ENCODE peak calls at places on chromosomes 16 and 17, in five cellular contexts. S, H, L, W and Q are unnamed samples. For H3K4me1, the result is how much of the 10 kb centered on the place peaks cover.

GRCh38 chr16:79172306-79172705 is 428.2 kb downstream of the MAF start:
- DNase-seq in S (no peak), H (no peak), L (no peak), W (no peak), Q (no peak)

GRCh38 chr17:5557485-5557884 is 26.8 kb downstream of the NLRP1 start:
- DNase-seq in S (no peak), H (no peak), L (no peak), W (peak), Q (peak)

GRCh38 chr16:56776562-56776961 is 46.6 kb downstream of the NUP93 start:
- DNase-seq in S (no peak), H (no peak), L (no peak), W (no peak), Q (no peak)

GRCh38 chr17:46044286-46044928 is 45.4 kb downstream of the STH start:
- DNase-seq in S (no peak), H (no peak), L (peak), W (peak), Q (peak)

GRCh38 chr16:19084879-19085278 is 17.5 kb downstream of the COQ7 start:
- DNase-seq in S (no peak), H (no peak), L (no peak), W (no peak), Q (no peak)

GRCh38 chr17:76408037-76408849 is 23.8 kb downstream of the SPHK1 start:
- DNase-seq in S (no peak), H (no peak), L (peak), W (peak), Q (peak)

GRCh38 chr16:57541754-57542435 is 548 bp upstream of the ADGRG5 start:
- DNase-seq in S (no peak), H (peak), L (no peak), W (peak), Q (no peak)

GRCh38 chr16:4273858-4274291 is 1.1 kb upstream of the TFAP4 start:
- DNase-seq in S (no peak), H (peak), L (peak), W (peak), Q (peak)

GRCh38 chr16:85981826-85982562 is 83.0 kb downstream of the IRF8 start:
- DNase-seq in S (no peak), H (peak), L (peak), W (no peak), Q (no peak)

GRCh38 chr17:70084476-70084875 is 9.5 kb downstream of the KCNJ16 start:
- DNase-seq in S (no peak), H (no peak), L (peak), W (no peak), Q (peak)

GRCh38 chr16:57892041-57892440 is 78.9 kb downstream of the CNGB1 start:
- DNase-seq in S (no peak), H (no peak), L (no peak), W (no peak), Q (peak)

GRCh38 chr17:2068101-2068518 is 13.2 kb downstream of the HIC1 start:
- DNase-seq in S (no peak), H (no peak), L (no peak), W (no peak), Q (peak)

GRCh38 chr17:44881145-44881544 is 18.1 kb downstream of the EFTUD2 start:
- DNase-seq in S (no peak), H (no peak), L (no peak), W (no peak), Q (no peak)

GRCh38 chr16:1771864-1772361 is 570 bp upstream of the NME3 start:
- DNase-seq in S (no peak), H (no peak), L (peak), W (no peak), Q (peak)

GRCh38 chr16:78024159-78024558 is 1.8 kb downstream of the CLEC3A start:
- DNase-seq in S (no peak), H (no peak), L (no peak), W (no peak), Q (no peak)

GRCh38 chr16:72471317-72471716 is 299.4 kb upstream of the PMFBP1 start:
- DNase-seq in S (no peak), H (no peak), L (no peak), W (no peak), Q (no peak)

GRCh38 chr17:35849469-35850348 is 19.0 kb downstream of the HEATR9 start:
- DNase-seq in S (no peak), H (no peak), L (peak), W (peak), Q (peak)

GRCh38 chr17:266701-267656 is 85.5 kb upstream of the DOC2B start:
- DNase-seq in S (no peak), H (peak), L (peak), W (peak), Q (no peak)

GRCh38 chr16:64952177-64952576 is 169.7 kb downstream of the CDH11 start:
- DNase-seq in S (no peak), H (no peak), L (no peak), W (no peak), Q (peak)

GRCh38 chr17:55433029-55433628 is 11.5 kb upstream of the MMD start:
- DNase-seq in S (no peak), H (no peak), L (no peak), W (no peak), Q (no peak)

GRCh38 chr16:80718480-80719220 is 85.7 kb downstream of the CDYL2 start:
- DNase-seq in S (no peak), H (peak), L (peak), W (no peak), Q (no peak)

GRCh38 chr17:47119746-47120520 is 69.2 kb downstream of the CDC27 start:
- DNase-seq in S (no peak), H (no peak), L (no peak), W (no peak), Q (peak)

GRCh38 chr16:68423771-68424170 is 24.5 kb downstream of the SMPD3 start:
- DNase-seq in S (no peak), H (no peak), L (no peak), W (no peak), Q (no peak)

GRCh38 chr16:68421076-68421475 is 27.2 kb downstream of the SMPD3 start:
- DNase-seq in S (no peak), H (no peak), L (no peak), W (no peak), Q (no peak)

GRCh38 chr16:68417711-68418301 is 30.5 kb downstream of the SMPD3 start:
- DNase-seq in S (no peak), H (no peak), L (no peak), W (peak), Q (no peak)

GRCh38 chr16:68422396-68422964 is 25.8 kb downstream of the SMPD3 start:
- DNase-seq in S (no peak), H (no peak), L (no peak), W (no peak), Q (no peak)

GRCh38 chr16:68420366-68420765 is 27.9 kb downstream of the SMPD3 start:
- DNase-seq in S (no peak), H (no peak), L (no peak), W (no peak), Q (no peak)
- H3K4me1 ChIP-seq in S (under half), H (under half), L (under half), W (under half), Q (under half)

GRCh38 chr17:57294075-57294474 is 37.8 kb downstream of the MSI2 start:
- DNase-seq in S (no peak), H (no peak), L (no peak), W (no peak), Q (no peak)
- H3K4me1 ChIP-seq in S (under half), H (under half), L (under half), W (under half), Q (under half)

GRCh38 chr17:81054308-81054707 is 19.4 kb downstream of the BAIAP2 start:
- DNase-seq in S (no peak), H (no peak), L (no peak), W (no peak), Q (no peak)
- H3K4me1 ChIP-seq in S (under half), H (under half), L (under half), W (under half), Q (under half)

GRCh38 chr17:21742326-21742725 is 50.0 kb downstream of the KCNJ18 start:
- DNase-seq in S (no peak), H (no peak), L (no peak), W (no peak), Q (no peak)
- H3K4me1 ChIP-seq in S (under half), H (under half), L (under half), W (under half), Q (under half)

DNA sequence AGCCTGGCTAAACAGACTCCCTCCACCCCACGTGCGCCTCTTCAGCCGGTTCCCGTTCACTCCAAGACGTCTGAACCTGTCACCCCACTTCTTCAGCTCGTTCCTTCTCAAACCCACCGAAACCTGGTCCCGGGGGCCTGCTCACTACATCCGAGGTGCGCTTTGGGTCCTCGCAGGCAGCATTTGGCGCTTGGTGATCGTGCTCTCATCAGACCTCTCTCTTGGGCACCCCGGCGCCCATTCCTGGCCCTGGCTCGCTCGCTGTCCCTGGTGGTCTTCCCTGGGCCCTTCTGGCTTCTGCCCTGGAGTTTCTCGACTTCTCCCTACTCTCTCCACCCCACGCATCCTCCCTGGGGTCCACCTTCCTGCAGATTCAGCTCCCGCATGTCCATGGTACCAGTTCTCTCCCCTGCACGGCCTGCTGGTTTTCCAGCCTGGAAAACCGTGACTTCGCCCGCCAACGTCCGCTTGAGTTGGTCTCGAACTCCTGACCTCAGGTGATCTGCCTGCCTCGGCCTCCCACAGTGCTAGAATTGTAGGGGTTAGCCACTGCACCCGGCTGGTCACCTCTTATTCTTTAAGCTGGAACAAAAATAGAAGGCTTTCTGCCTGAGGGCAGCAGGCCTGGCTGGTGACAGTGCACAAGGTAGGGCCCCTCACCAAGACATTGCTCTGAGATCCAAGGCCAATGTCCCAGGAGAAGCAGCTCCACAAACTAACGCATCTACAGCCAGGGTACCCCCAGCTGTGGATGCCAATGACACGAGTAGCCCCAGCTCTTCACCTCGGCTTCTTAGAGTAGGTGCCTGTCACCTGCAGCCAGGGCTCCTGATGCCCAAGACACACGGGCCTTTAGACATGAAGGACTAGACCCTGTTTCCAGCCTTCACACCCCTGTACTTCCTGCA is 1.0 kb upstream of the MEAK7 start:
- DNase-seq in S (no peak), H (no peak), L (peak), W (peak), Q (no peak)
- H3K4me1 ChIP-seq in S (under half), H (under half), L (under half), W (under half), Q (under half)

GRCh38 chr16:70697601-70698170 is 11.8 kb upstream of the MTSS2 start:
- DNase-seq in S (no peak), H (no peak), L (no peak), W (no peak), Q (peak)

GRCh38 chr16:70694517-70695218 is 8.8 kb upstream of the MTSS2 start:
- DNase-seq in S (no peak), H (no peak), L (no peak), W (no peak), Q (no peak)

GRCh38 chr16:70696952-70697600 is 11.2 kb upstream of the MTSS2 start:
- DNase-seq in S (no peak), H (no peak), L (no peak), W (no peak), Q (no peak)

GRCh38 chr16:70695351-70696070 is 9.7 kb upstream of the MTSS2 start:
- DNase-seq in S (no peak), H (no peak), L (peak), W (no peak), Q (peak)

DNA sequence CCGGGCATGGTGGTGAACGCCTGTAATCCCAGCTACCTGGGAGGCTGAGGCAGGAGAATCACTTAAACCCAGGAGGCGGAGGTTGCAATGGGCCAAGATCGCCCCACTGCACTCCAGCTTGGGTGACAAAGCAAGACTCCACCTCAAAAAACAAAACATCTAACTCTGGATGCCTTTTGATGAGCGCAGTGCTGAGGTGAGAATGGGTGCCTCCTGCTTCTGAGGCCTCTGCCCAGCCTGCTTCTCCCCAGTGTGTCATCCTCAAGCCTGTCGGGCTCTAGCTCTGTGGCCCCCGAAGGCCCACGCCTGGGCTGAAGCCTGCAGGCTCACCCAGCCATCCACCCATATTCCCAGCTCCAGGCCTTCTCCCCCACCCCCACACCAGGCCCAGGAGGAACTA is 10.5 kb upstream of the MTSS2 start:
- DNase-seq in S (no peak), H (no peak), L (no peak), W (no peak), Q (no peak)
- H3K4me1 ChIP-seq in S (half or more), H (under half), L (under half), W (under half), Q (half or more)

DNA sequence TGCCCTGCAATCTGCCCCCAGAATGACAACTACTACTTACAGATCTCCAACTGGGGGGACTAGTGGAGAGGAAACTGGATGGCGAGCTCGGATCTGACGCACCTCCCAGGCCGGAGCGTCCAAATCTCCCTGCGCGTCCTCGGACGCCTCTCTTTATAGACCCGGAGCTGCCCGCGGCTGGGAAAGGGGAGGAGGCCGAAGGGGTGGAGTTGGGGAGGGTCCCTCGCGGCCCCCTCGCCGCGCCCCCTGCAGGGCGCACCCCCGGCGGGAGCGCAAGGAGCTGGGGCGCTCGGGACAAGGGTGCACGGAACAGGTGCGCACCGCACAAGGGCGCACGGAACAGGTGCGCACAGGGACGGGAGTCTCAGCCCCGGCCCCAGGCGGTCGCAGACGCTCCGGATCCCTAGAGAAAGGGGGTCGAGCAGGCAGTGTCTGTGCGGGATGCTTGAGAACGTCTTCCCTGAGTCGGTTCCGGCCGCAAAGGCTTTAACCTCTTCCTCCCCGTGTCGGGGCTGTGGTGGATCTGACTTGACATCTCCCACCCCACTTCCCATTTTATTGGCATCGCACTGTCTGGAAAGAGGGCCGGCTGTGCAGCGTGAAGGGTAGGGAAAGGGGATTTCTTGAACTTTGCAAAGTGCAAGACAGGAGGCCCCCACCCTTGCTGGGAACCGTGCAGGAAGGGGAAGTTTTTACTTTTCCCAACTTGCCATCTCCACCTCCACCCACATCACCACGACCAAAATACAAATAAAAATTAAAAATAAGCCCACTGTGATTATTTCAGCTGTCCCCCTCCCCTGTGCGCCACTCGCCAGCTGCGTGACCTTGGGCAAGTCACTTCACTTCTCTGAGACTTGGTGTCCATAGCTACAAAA is at the start of gene MYH11:
- DNase-seq in S (no peak), H (no peak), L (peak), W (no peak), Q (peak)
- H3K4me1 ChIP-seq in S (under half), H (under half), L (under half), W (under half), Q (under half)

DNA sequence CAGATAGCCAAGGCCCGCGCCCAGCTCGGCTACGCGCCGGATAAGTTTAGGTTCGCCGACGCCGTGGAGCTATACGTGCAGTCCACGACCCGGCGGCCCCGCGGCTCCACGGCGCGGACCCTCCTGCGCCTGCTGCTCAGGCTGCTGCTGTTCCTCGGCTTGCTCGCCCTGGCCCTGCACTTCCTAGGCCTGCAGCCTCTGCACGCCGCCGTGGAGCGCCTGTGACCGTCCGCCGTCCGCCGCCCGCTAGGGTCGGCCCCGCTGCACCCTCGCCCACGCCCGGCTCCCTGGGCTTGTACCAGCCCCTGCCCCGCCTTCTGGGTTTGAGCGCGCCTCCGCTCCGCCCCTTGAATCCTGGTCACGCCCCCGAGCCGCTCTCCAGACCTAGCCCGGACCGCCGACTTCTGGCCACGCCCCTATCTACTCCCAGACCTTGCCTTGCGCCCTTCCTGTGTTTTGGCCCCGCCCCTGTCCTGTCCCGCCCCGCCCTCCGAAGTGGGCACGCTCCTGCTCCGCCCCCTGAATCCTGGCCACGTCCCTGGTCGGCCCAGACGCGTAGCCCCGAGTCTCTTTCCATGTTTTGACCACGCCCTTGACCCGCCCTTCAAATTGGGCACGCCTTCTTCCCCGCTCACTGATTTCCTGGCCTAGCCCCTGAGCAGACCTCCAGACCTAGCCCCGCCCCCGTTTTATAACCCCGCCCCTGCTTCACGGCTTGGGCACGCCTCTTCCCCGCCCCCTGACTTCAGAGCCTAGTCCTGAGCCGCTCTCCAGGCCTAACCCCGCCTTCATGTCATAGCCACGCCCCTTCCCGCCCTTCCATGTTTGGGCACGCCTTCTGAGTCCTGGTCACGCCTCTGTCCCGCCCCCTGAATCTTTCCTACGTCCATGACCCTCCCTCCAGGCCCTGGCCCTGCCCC is 15.6 kb upstream of the EEF2K start:
- DNase-seq in S (peak), H (peak), L (peak), W (peak), Q (peak)
- H3K4me1 ChIP-seq in S (under half), H (under half), L (under half), W (under half), Q (under half)

GRCh38 chr17:39757931-39758873 is 20.5 kb downstream of the GRB7 start:
- DNase-seq in S (no peak), H (no peak), L (no peak), W (peak), Q (no peak)

GRCh38 chr17:39754958-39755549 is 17.3 kb downstream of the GRB7 start:
- DNase-seq in S (no peak), H (no peak), L (peak), W (peak), Q (no peak)

GRCh38 chr17:39755550-39756375 is 18.0 kb downstream of the GRB7 start:
- DNase-seq in S (no peak), H (peak), L (no peak), W (peak), Q (peak)

GRCh38 chr17:39757176-39757662 is 19.5 kb downstream of the GRB7 start:
- DNase-seq in S (no peak), H (no peak), L (no peak), W (no peak), Q (no peak)

DNA sequence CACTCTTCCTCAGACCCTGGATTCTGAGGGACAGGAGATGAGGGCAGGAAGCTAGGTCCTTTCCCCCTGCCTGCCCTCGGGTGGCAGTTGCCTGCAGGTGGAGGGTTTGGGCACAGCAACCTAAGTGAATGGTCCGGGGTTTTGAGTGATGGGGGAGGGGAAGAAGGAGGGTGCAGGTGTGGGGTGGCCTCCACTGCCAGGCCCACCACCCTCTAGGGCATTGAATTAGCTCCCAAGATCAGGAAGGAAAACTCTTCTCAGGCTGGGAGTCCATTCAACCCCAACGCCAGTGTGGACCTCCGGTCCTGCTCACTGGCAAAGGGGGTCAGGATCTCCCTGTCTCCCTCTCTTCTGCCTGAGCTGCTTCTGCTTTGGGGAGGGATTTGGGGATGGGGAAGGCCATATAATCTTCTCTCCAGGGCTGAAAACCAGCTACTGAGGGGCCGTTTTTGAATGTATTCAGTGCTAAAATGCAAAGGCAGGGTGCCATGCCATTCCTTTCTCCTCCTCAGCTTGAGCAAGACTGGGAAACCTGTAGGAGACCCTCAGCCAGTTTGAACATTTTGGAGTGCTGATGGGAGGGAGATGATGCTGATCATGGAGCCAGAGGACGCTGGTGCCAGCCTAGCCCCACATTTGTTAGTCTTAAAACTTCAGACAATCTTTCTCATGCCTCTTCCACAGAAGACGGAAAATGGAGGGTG is 18.8 kb downstream of the GRB7 start:
- DNase-seq in S (no peak), H (no peak), L (no peak), W (no peak), Q (no peak)
- H3K4me1 ChIP-seq in S (under half), H (under half), L (under half), W (under half), Q (under half)